ENCODE peak calls at places on chromosome 4, in six cellular contexts. One of them, this sample, is unnamed.

GRCh38 chr4:61555789-61556188 is 355.7 kb downstream of the ADGRL3 start:
- DNase-seq in K562: no peak
- DNase-seq in H1: no peak
- DNase-seq in HCT116: no peak
- DNase-seq in GM12878: no peak
- DNase-seq in HepG2: peak
- DNase-seq in this sample: no peak

GRCh38 chr4:155692361-155692760 is 25.7 kb downstream of the GUCY1A1 start:
- DNase-seq in H1: no peak
- DNase-seq in K562: no peak
- DNase-seq in GM12878: no peak
- DNase-seq in HepG2: no peak
- DNase-seq in HCT116: no peak
- DNase-seq in this sample: no peak

GRCh38 chr4:101178731-101179130 is 168.6 kb downstream of the PPP3CA start:
- DNase-seq in HepG2: no peak
- DNase-seq in GM12878: no peak
- DNase-seq in H1: no peak
- DNase-seq in K562: no peak
- DNase-seq in HCT116: no peak
- DNase-seq in this sample: no peak

GRCh38 chr4:124206779-124207605 is 505.5 kb downstream of the ANKRD50 start:
- DNase-seq in HepG2: no peak
- DNase-seq in K562: no peak
- DNase-seq in HCT116: no peak
- DNase-seq in H1: no peak
- DNase-seq in GM12878: no peak
- DNase-seq in this sample: no peak

GRCh38 chr4:147707892-147708672 is 23.8 kb upstream of the ARHGAP10 start:
- DNase-seq in HCT116: peak
- DNase-seq in K562: peak
- DNase-seq in HepG2: peak
- DNase-seq in H1: no peak
- DNase-seq in GM12878: no peak
- DNase-seq in this sample: no peak

GRCh38 chr4:89922881-89923280 is 28.2 kb downstream of the MMRN1 start:
- DNase-seq in K562: no peak
- DNase-seq in HCT116: no peak
- DNase-seq in HepG2: no peak
- DNase-seq in GM12878: no peak
- DNase-seq in H1: no peak
- DNase-seq in this sample: no peak

GRCh38 chr4:66688674-66689073 is 856.6 kb downstream of the CENPC start:
- DNase-seq in K562: no peak
- DNase-seq in HepG2: no peak
- DNase-seq in GM12878: no peak
- DNase-seq in HCT116: no peak
- DNase-seq in H1: no peak
- DNase-seq in this sample: no peak

GRCh38 chr4:155751569-155751968 is 7.3 kb upstream of the GUCY1B1 start:
- DNase-seq in HepG2: no peak
- DNase-seq in H1: no peak
- DNase-seq in HCT116: no peak
- DNase-seq in GM12878: no peak
- DNase-seq in K562: no peak
- DNase-seq in this sample: no peak

GRCh38 chr4:26958925-26959653 is 98.4 kb downstream of the STIM2 start:
- DNase-seq in HCT116: no peak
- DNase-seq in GM12878: no peak
- DNase-seq in K562: no peak
- DNase-seq in HepG2: no peak
- DNase-seq in H1: no peak
- DNase-seq in this sample: peak

GRCh38 chr4:5812506-5813229 is 80.2 kb downstream of the CRMP1 start:
- DNase-seq in HepG2: peak
- DNase-seq in HCT116: peak
- DNase-seq in GM12878: no peak
- DNase-seq in K562: peak
- DNase-seq in H1: no peak
- DNase-seq in this sample: peak

GRCh38 chr4:52574036-52574435 is 85.1 kb downstream of the USP46 start:
- DNase-seq in HepG2: no peak
- DNase-seq in K562: no peak
- DNase-seq in H1: no peak
- DNase-seq in HCT116: no peak
- DNase-seq in GM12878: no peak
- DNase-seq in this sample: no peak

GRCh38 chr4:169492436-169493163 is 119.8 kb downstream of the NEK1 start:
- DNase-seq in GM12878: peak
- DNase-seq in K562: peak
- DNase-seq in H1: peak
- DNase-seq in HepG2: peak
- DNase-seq in HCT116: peak
- DNase-seq in this sample: peak

GRCh38 chr4:21134994-21135393 is 434.7 kb downstream of the PACRGL start:
- DNase-seq in H1: no peak
- DNase-seq in K562: no peak
- DNase-seq in GM12878: no peak
- DNase-seq in HepG2: no peak
- DNase-seq in HCT116: no peak
- DNase-seq in this sample: peak

GRCh38 chr4:149884046-149884445 is 68.4 kb upstream of the IQCM start:
- DNase-seq in K562: no peak
- DNase-seq in GM12878: no peak
- DNase-seq in HCT116: no peak
- DNase-seq in HepG2: no peak
- DNase-seq in H1: no peak
- DNase-seq in this sample: no peak

GRCh38 chr4:95641571-95641970 is 92.8 kb upstream of the UNC5C start:
- DNase-seq in GM12878: no peak
- DNase-seq in HCT116: no peak
- DNase-seq in H1: no peak
- DNase-seq in K562: no peak
- DNase-seq in HepG2: no peak
- DNase-seq in this sample: no peak

GRCh38 chr4:95637047-95637600 is 88.4 kb upstream of the UNC5C start:
- DNase-seq in HCT116: no peak
- DNase-seq in HepG2: no peak
- DNase-seq in H1: no peak
- DNase-seq in GM12878: no peak
- DNase-seq in K562: no peak
- DNase-seq in this sample: no peak

GRCh38 chr4:95643627-95644026 is 94.9 kb upstream of the UNC5C start:
- DNase-seq in K562: no peak
- DNase-seq in H1: no peak
- DNase-seq in HCT116: no peak
- DNase-seq in GM12878: no peak
- DNase-seq in HepG2: no peak
- DNase-seq in this sample: no peak

GRCh38 chr4:95638920-95639501 is 90.2 kb upstream of the UNC5C start:
- DNase-seq in GM12878: no peak
- DNase-seq in HepG2: no peak
- DNase-seq in K562: no peak
- DNase-seq in HCT116: no peak
- DNase-seq in H1: no peak
- DNase-seq in this sample: no peak

DNA sequence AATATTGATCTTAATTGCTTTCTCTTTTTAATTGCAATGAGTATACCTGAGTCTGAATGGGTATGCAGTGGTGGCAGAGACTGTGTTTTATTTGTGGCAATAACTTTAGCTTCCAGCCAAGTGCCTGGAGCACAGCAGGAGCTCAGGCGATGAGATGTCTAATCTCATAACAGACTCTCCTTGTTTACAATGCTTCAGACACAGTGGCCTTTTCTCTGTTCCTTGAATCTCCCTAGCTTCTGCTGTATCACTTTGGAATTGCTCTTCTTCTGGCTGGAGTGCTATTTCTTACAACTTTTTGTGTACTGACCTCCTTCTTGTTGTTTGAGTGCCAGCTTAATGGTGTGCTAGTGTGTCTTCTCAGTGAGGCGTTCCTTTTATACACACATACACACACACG is 91.6 kb upstream of the UNC5C start:
- DNase-seq in K562: no peak
- DNase-seq in HCT116: no peak
- DNase-seq in H1: no peak
- DNase-seq in GM12878: no peak
- DNase-seq in HepG2: no peak
- DNase-seq in this sample: no peak
- TF ChIP-seq ZNF274 in K562: no peak
- TF ChIP-seq ZNF274 in HCT116: no peak
- TF ChIP-seq ZNF274 in H1: no peak
- TF ChIP-seq ZNF274 in GM12878: no peak
- TF ChIP-seq ZNF274 in HepG2: no peak
- TF ChIP-seq ZNF274 in this sample: no peak

GRCh38 chr4:23163649-23164436 is 471.1 kb downstream of the GBA3 start:
- DNase-seq in HCT116: no peak
- DNase-seq in HepG2: no peak
- DNase-seq in H1: no peak
- DNase-seq in GM12878: no peak
- DNase-seq in K562: no peak
- DNase-seq in this sample: peak

GRCh38 chr4:23166919-23167318 is 474.2 kb downstream of the GBA3 start:
- DNase-seq in HepG2: no peak
- DNase-seq in K562: no peak
- DNase-seq in GM12878: no peak
- DNase-seq in H1: no peak
- DNase-seq in HCT116: no peak
- DNase-seq in this sample: no peak

GRCh38 chr4:23162275-23162674 is 469.5 kb downstream of the GBA3 start:
- DNase-seq in H1: no peak
- DNase-seq in K562: no peak
- DNase-seq in GM12878: no peak
- DNase-seq in HepG2: no peak
- DNase-seq in HCT116: no peak
- DNase-seq in this sample: no peak

GRCh38 chr4:23165669-23166068 is 472.9 kb downstream of the GBA3 start:
- DNase-seq in GM12878: no peak
- DNase-seq in HepG2: no peak
- DNase-seq in K562: no peak
- DNase-seq in HCT116: no peak
- DNase-seq in H1: no peak
- DNase-seq in this sample: no peak

DNA sequence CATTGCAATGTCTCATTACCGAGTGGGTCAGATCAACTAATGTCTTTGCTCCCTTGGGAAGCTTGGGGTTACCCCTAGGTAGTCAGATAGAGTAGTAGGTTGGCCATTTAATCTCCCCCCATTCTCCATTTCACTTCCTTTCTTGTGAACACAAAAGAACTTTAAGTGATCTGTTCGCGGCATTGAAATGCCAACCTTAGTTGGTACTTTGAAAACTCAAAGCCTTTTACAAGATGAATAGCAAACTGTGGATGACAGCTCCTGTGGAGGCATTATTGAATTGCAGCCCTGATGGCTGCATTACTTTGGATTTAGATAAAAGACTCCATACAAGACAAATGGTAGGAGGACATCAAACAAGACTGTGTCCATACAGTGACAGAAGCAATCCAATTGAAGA is 469.1 kb downstream of the GBA3 start:
- DNase-seq in HepG2: no peak
- DNase-seq in HCT116: no peak
- DNase-seq in GM12878: no peak
- DNase-seq in H1: peak
- DNase-seq in K562: no peak
- DNase-seq in this sample: peak
- TF ChIP-seq ZNF274 in HepG2: no peak
- TF ChIP-seq ZNF274 in HCT116: no peak
- TF ChIP-seq ZNF274 in GM12878: no peak
- TF ChIP-seq ZNF274 in H1: no peak
- TF ChIP-seq ZNF274 in K562: no peak
- TF ChIP-seq ZNF274 in this sample: no peak

GRCh38 chr4:33161202-33161601 is 2441.0 kb downstream of the PCDH7 start:
- DNase-seq in GM12878: no peak
- DNase-seq in K562: no peak
- DNase-seq in HCT116: no peak
- DNase-seq in H1: no peak
- DNase-seq in HepG2: no peak
- DNase-seq in this sample: no peak

GRCh38 chr4:33160126-33160525 is 2440.0 kb downstream of the PCDH7 start:
- DNase-seq in GM12878: no peak
- DNase-seq in HepG2: no peak
- DNase-seq in HCT116: peak
- DNase-seq in K562: no peak
- DNase-seq in H1: no peak
- DNase-seq in this sample: no peak

DNA sequence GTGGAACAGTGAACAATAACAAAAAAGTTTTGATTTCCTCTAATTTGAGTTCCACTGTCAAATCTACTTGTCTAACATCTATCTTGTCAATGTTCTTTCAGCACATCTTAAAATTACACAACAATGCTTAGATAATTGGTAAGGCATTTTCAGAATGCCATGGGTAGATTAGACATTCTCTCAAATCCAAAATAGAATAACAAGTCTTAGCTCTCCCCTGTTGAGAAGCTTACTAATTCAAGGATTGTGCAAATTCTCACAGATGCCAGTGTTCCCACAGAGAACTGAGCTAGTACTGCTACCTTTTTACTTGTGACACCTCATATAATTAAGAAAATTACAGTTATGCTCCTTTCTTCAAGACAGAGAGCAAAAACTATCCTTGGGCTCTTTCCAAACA is 2442.0 kb downstream of the PCDH7 start:
- DNase-seq in HepG2: no peak
- DNase-seq in K562: no peak
- DNase-seq in GM12878: no peak
- DNase-seq in HCT116: no peak
- DNase-seq in H1: no peak
- DNase-seq in this sample: no peak
- TF ChIP-seq ZNF274 in HepG2: no peak
- TF ChIP-seq ZNF274 in K562: no peak
- TF ChIP-seq ZNF274 in GM12878: no peak
- TF ChIP-seq ZNF274 in HCT116: no peak
- TF ChIP-seq ZNF274 in H1: no peak
- TF ChIP-seq ZNF274 in this sample: no peak

GRCh38 chr4:83865417-83866150 is 329.7 kb downstream of the GPAT3 start:
- DNase-seq in HCT116: no peak
- DNase-seq in HepG2: no peak
- DNase-seq in GM12878: no peak
- DNase-seq in K562: no peak
- DNase-seq in H1: no peak
- DNase-seq in this sample: no peak

GRCh38 chr4:83870551-83870950 is 334.6 kb downstream of the GPAT3 start:
- DNase-seq in HCT116: no peak
- DNase-seq in GM12878: no peak
- DNase-seq in H1: no peak
- DNase-seq in K562: no peak
- DNase-seq in HepG2: no peak
- DNase-seq in this sample: no peak

GRCh38 chr4:83867221-83867620 is 331.3 kb downstream of the GPAT3 start:
- DNase-seq in GM12878: no peak
- DNase-seq in HCT116: no peak
- DNase-seq in K562: no peak
- DNase-seq in HepG2: no peak
- DNase-seq in H1: no peak
- DNase-seq in this sample: no peak

GRCh38 chr4:83862471-83862870 is 326.6 kb downstream of the GPAT3 start:
- DNase-seq in H1: no peak
- DNase-seq in GM12878: no peak
- DNase-seq in HepG2: peak
- DNase-seq in K562: no peak
- DNase-seq in HCT116: no peak
- DNase-seq in this sample: no peak

GRCh38 chr4:83866821-83867220 is 330.9 kb downstream of the GPAT3 start:
- DNase-seq in K562: no peak
- DNase-seq in GM12878: no peak
- DNase-seq in HepG2: no peak
- DNase-seq in H1: no peak
- DNase-seq in HCT116: no peak
- DNase-seq in this sample: no peak
- TF ChIP-seq ZNF274 in K562: no peak
- TF ChIP-seq ZNF274 in GM12878: no peak
- TF ChIP-seq ZNF274 in HepG2: no peak
- TF ChIP-seq ZNF274 in H1: no peak
- TF ChIP-seq ZNF274 in HCT116: no peak
- TF ChIP-seq ZNF274 in this sample: no peak